ENCODE peak calls at places on chromosomes 11 and 22, in eight cellular contexts. V is H7, A is testis, Y is cardiac muscle cell, H is mammary epithelial cell, X is neuronal stem cell, M is Caco-2, I is BJ. R is an unnamed sample.

GRCh38 chr11:120482149-120482548 is 29.4 kb upstream of the GRIK4 start:
- DNase-seq in V (no peak), A (no peak), Y (peak; percentile 5), H (no peak), X (no peak), M (no peak), I (no peak), R (no peak)

GRCh38 chr11:65316311-65316978 is 1.8 kb downstream of the CDC42EP2 start:
- DNase-seq in V (no peak), A (peak; percentile 34), Y (peak; percentile 84), H (peak; percentile 59), X (no peak), M (no peak), I (peak; percentile 98), R (peak; percentile 96)

GRCh38 chr11:13834463-13834862 is 128.1 kb upstream of the SPON1 start:
- DNase-seq in V (peak; percentile 65), A (no peak), Y (no peak), H (no peak), X (peak; percentile 24), M (peak; percentile 36), I (no peak), R (no peak)

GRCh38 chr11:125998267-125998666 is 52.4 kb downstream of the VSIG10L2 start:
- DNase-seq in V (no peak), A (no peak), Y (no peak), H (no peak), X (no peak), M (no peak), I (no peak), R (no peak)

GRCh38 chr11:111046291-111046690 is 199.2 kb upstream of the POU2AF2 start:
- DNase-seq in V (no peak), A (no peak), Y (no peak), H (no peak), X (no peak), M (no peak), I (peak; percentile 25), R (no peak)

GRCh38 chr22:50548913-50549790 is 3.5 kb downstream of the KLHDC7B start:
- DNase-seq in V (peak; percentile 72), A (no peak), Y (no peak), H (no peak), X (no peak), M (no peak), I (no peak), R (no peak)

GRCh38 chr11:73404048-73404447 is 27.8 kb downstream of the RELT start:
- DNase-seq in V (peak; percentile 88), A (peak; percentile 84), Y (peak; percentile 80), H (peak; percentile 31), X (no peak), M (peak; percentile 85), I (no peak), R (peak; percentile 34)

GRCh38 chr11:66476841-66477251 is 3.4 kb upstream of the DPP3 start:
- DNase-seq in V (peak; percentile 85), A (no peak), Y (no peak), H (no peak), X (no peak), M (no peak), I (no peak), R (no peak)

GRCh38 chr11:132187814-132188213 is 817.4 kb downstream of the NTM start:
- DNase-seq in V (no peak), A (no peak), Y (peak; percentile 2), H (no peak), X (no peak), M (no peak), I (peak; percentile 9), R (no peak)

DNA sequence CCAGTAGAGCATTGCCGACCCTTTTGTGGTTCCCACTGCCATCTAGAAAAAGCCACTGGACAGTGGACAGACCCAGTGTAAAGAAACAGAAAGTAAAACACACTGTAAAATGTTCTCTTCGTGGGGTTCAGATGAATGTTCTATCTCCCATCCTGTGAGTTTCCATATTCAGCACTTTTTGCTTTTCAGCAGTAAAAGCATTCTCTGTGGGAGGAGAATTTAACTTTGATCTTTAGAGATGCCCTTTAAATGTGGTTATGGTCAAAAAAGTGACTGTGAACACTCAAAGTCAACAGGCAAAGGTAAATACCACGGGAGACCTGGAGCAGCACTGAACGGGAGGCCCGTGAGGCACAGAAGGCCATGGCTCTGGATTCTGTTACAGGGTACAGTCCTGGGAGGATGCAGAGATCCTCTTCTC is 53.9 kb downstream of the FLI1 start:
- DNase-seq in V (no peak), A (no peak), Y (no peak), H (no peak), X (no peak), M (no peak), I (no peak), R (no peak)
- H3K4me3 ChIP-seq in V (no peak overlapping the region), A (no peak overlapping the region), Y (no peak overlapping the region), H (no peak overlapping the region), X (no peak overlapping the region), M (no peak overlapping the region), I (no peak overlapping the region), R (no peak overlapping the region)

DNA sequence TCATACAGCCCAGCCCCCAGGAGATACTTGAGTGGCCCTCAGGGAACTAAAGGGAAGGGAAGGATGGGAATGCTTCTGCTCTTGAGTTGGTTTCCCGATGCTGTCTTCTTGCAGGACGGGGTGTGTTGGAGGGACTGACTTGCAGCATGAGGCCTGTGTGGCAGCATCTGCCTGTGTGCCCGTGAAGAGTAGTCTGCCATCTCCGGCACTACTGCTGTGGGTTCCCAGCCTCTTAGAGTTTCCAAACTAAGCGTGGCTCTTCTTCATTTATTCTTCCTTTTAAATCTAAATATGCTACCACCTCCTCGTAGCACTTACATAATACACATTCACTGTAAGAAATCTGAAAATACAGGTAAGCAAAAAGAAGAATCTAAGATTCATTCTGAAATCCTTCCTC is 12.8 kb downstream of the EXT2 start:
- DNase-seq in V (no peak), A (no peak), Y (no peak), H (no peak), X (no peak), M (no peak), I (no peak), R (no peak)
- H3K36me3 ChIP-seq in V (peaks cover 2% of the 10 kb centered on the region), A (no peaks in the 10 kb centered on the region), Y (peaks cover 14% of the 10 kb centered on the region), H (peaks cover 11% of the 10 kb centered on the region), X (peaks cover 13% of the 10 kb centered on the region), M (no peaks in the 10 kb centered on the region), I (peaks cover 9% of the 10 kb centered on the region), R (peaks cover 38% of the 10 kb centered on the region)

GRCh38 chr22:17946691-17947367 is 77.5 kb downstream of the MICAL3 start:
- DNase-seq in V (no peak), A (no peak), Y (no peak), H (peak; percentile 33), X (no peak), M (no peak), I (no peak), R (no peak)
- H3K4me3 ChIP-seq in V (no peak overlapping the region), A (no peak overlapping the region), Y (no peak overlapping the region), H (no peak overlapping the region), X (no peak overlapping the region), M (no peak overlapping the region), I (no peak overlapping the region), R (no peak overlapping the region)

DNA sequence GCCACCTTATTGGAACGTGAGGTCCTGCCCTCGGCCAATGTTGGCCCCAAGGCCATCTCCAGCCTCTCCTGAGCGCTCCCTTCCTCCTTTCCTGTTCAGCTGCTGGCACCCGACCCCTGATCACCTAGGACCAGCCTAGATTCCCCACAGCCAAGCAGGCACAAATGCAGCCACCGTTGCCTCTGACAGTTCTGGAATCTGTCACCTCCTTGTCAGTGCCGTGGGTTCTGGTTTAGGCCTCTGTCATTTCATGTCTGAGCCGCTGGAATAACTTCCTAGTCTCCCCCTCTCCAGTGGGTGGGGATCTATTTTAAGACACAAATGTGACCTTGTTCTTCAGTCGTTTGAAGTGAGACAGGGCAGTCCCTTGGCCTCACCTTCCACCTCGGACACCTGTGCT is 29.7 kb downstream of the FADS3 start:
- DNase-seq in V (no peak), A (no peak), Y (no peak), H (no peak), X (no peak), M (no peak), I (no peak), R (no peak)
- H3K36me3 ChIP-seq in V (peaks cover 50% of the 10 kb centered on the region), A (no peaks in the 10 kb centered on the region), Y (peaks cover 28% of the 10 kb centered on the region), H (no peaks in the 10 kb centered on the region), X (peaks cover 75% of the 10 kb centered on the region), M (no peaks in the 10 kb centered on the region), I (peaks cover 45% of the 10 kb centered on the region), R (no peaks in the 10 kb centered on the region)

DNA sequence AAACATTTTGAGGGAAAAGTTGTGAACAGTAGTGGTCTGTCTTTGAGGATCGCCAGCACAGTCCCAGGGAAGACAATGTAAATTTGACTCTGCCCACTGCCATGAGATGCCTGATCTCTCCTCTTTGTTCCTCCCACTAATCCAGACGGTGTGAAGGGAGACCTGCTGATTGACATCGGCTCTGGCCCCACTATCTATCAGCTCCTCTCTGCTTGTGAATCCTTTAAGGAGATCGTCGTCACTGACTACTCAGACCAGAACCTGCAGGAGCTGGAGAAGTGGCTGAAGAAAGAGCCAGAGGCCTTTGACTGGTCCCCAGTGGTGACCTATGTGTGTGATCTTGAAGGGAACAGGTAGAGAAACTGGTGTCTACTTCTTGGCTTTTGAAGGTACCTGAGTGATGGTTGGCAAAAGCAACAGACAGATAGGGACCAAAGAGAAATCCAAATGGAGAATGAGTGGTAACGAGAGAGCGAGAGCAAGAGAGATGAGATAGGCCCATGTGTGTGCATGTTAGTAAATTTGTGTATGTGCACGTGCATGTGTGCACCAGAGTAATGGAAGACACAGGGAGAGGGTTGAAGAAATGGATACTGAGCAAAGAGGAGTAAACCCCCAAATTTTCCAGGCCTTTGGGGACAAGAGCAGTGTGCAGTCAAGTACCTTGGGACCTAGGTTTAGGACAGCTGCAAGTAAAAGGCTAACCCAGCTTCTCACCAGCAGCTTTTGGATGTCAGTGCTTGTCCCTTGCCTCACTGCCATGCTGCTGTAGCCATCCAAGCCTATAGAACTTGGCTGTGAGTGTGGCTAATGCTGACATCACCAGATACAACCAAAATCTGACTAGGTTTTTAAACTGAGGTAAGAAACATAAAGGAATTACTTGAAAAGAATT is 1.9 kb downstream of the NNMT start:
- DNase-seq in V (no peak), A (no peak), Y (peak; percentile 74), H (no peak), X (no peak), M (no peak), I (no peak), R (no peak)
- H3K4me3 ChIP-seq in V (no peak overlapping the region), A (no peak overlapping the region), Y (no peak overlapping the region), H (peak overlapping the region; percentile 73), X (no peak overlapping the region), M (no peak overlapping the region), I (peak overlapping the region; percentile 88), R (peak overlapping the region; percentile 77)

R was measured in MG63.